ENCODE peak calls at places on chromosomes 5 and 9, in six cellular contexts. One of them, this sample, is unnamed.

GRCh38 chr9:89719202-89719601 is 114.4 kb downstream of the GADD45G start:
- DNase-seq in H1: no peak
- DNase-seq in K562: no peak
- DNase-seq in HepG2: no peak
- DNase-seq in GM12892: no peak
- DNase-seq in GM12878: no peak
- DNase-seq in this sample: no peak

GRCh38 chr9:96044401-96044800 is 168.9 kb downstream of the ERCC6L2 start:
- DNase-seq in H1: no peak
- DNase-seq in K562: no peak
- DNase-seq in HepG2: no peak
- DNase-seq in GM12892: no peak
- DNase-seq in GM12878: no peak
- DNase-seq in this sample: no peak

GRCh38 chr9:94680020-94680419 is 40.7 kb upstream of the FBP1 start:
- DNase-seq in H1: no peak
- DNase-seq in K562: no peak
- DNase-seq in HepG2: no peak
- DNase-seq in GM12892: no peak
- DNase-seq in GM12878: no peak
- DNase-seq in this sample: no peak

GRCh38 chr5:132684496-132684895 is 10.7 kb downstream of the IL4 start:
- DNase-seq in H1: no peak
- DNase-seq in K562: peak; percentile 79
- DNase-seq in HepG2: no peak
- DNase-seq in GM12892: no peak
- DNase-seq in GM12878: no peak
- DNase-seq in this sample: no peak

GRCh38 chr9:2181794-2182193 is 166.6 kb downstream of the SMARCA2 start:
- DNase-seq in H1: no peak
- DNase-seq in K562: peak; percentile 30
- DNase-seq in HepG2: no peak
- DNase-seq in GM12892: no peak
- DNase-seq in GM12878: no peak
- DNase-seq in this sample: no peak

GRCh38 chr9:117957267-117957666 is 253.1 kb downstream of the TLR4 start:
- DNase-seq in H1: no peak
- DNase-seq in K562: no peak
- DNase-seq in HepG2: no peak
- DNase-seq in GM12892: no peak
- DNase-seq in GM12878: no peak
- DNase-seq in this sample: no peak

GRCh38 chr9:17481565-17481964 is 97.3 kb upstream of the SH3GL2 start:
- DNase-seq in H1: no peak
- DNase-seq in K562: no peak
- DNase-seq in HepG2: no peak
- DNase-seq in GM12892: no peak
- DNase-seq in GM12878: no peak
- DNase-seq in this sample: no peak

GRCh38 chr9:22307013-22307711 is 139.5 kb upstream of the DMRTA1 start:
- DNase-seq in H1: no peak
- DNase-seq in K562: no peak
- DNase-seq in HepG2: peak; percentile 43
- DNase-seq in GM12892: no peak
- DNase-seq in GM12878: no peak
- DNase-seq in this sample: no peak

GRCh38 chr5:176447538-176447981 is 625 bp upstream of the FAF2 start:
- DNase-seq in H1: no peak
- DNase-seq in K562: no peak
- DNase-seq in HepG2: no peak
- DNase-seq in GM12892: no peak
- DNase-seq in GM12878: no peak
- DNase-seq in this sample: no peak

GRCh38 chr5:87303324-87303723 is 35.6 kb downstream of the RASA1 start:
- DNase-seq in H1: no peak
- DNase-seq in K562: no peak
- DNase-seq in HepG2: no peak
- DNase-seq in GM12892: no peak
- DNase-seq in GM12878: no peak
- DNase-seq in this sample: no peak

GRCh38 chr5:151092750-151093149 is 11.9 kb upstream of the TNIP1 start:
- DNase-seq in H1: no peak
- DNase-seq in K562: no peak
- DNase-seq in HepG2: no peak
- DNase-seq in GM12892: no peak
- DNase-seq in GM12878: no peak
- DNase-seq in this sample: no peak

GRCh38 chr5:172885594-172886340 is 51.7 kb downstream of the ERGIC1 start:
- DNase-seq in H1: no peak
- DNase-seq in K562: no peak
- DNase-seq in HepG2: no peak
- DNase-seq in GM12892: no peak
- DNase-seq in GM12878: no peak
- DNase-seq in this sample: no peak

GRCh38 chr5:172890659-172891058 is 56.6 kb downstream of the ERGIC1 start:
- DNase-seq in H1: no peak
- DNase-seq in K562: no peak
- DNase-seq in HepG2: no peak
- DNase-seq in GM12892: no peak
- DNase-seq in GM12878: no peak
- DNase-seq in this sample: no peak

GRCh38 chr5:172886974-172887491 is 53.0 kb downstream of the ERGIC1 start:
- DNase-seq in H1: no peak
- DNase-seq in K562: no peak
- DNase-seq in HepG2: peak; percentile 85
- DNase-seq in GM12892: no peak
- DNase-seq in GM12878: no peak
- DNase-seq in this sample: no peak

GRCh38 chr5:172886396-172886932 is 52.4 kb downstream of the ERGIC1 start:
- DNase-seq in H1: no peak
- DNase-seq in K562: no peak
- DNase-seq in HepG2: no peak
- DNase-seq in GM12892: no peak
- DNase-seq in GM12878: no peak
- DNase-seq in this sample: no peak

DNA sequence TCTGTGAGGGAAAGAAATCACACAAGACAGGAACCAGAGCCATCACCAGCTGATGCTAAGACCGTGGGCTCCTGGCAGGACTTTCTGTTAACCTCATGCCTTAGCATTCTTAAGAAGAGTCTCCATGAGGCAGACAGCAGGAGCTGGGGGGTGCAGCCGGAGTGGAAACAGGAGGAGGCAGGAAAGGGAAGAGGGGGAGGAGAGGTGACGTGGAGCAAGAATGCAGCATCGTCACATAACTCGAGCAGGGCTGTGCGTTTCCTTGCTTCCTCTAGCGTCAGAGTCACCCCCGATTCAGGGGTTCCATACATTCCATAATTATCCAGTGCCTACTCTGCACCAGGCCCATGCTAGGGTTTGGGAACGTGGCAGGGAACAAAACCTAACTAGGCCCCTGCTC is 53.7 kb downstream of the ERGIC1 start:
- DNase-seq in H1: no peak
- DNase-seq in K562: no peak
- DNase-seq in HepG2: no peak
- DNase-seq in GM12892: no peak
- DNase-seq in GM12878: no peak
- DNase-seq in this sample: no peak
- TF ChIP-seq POLR2AphosphoS5 in H1: no peak
- TF ChIP-seq POLR2AphosphoS5 in K562: no peak
- TF ChIP-seq POLR2AphosphoS5 in HepG2: no peak
- TF ChIP-seq POLR2AphosphoS5 in GM12892: no peak
- TF ChIP-seq POLR2AphosphoS5 in GM12878: no peak
- TF ChIP-seq POLR2AphosphoS5 in this sample: no peak

GRCh38 chr5:122751293-122751753 is 23.6 kb upstream of the SNX2 start:
- DNase-seq in H1: no peak
- DNase-seq in K562: no peak
- DNase-seq in HepG2: no peak
- DNase-seq in GM12892: no peak
- DNase-seq in GM12878: no peak
- DNase-seq in this sample: no peak
- TF ChIP-seq TAF1 in H1: no peak
- TF ChIP-seq TAF1 in K562: no peak
- TF ChIP-seq TAF1 in HepG2: no peak
- TF ChIP-seq TAF1 in GM12892: no peak
- TF ChIP-seq TAF1 in GM12878: no peak
- TF ChIP-seq TAF1 in this sample: no peak

DNA sequence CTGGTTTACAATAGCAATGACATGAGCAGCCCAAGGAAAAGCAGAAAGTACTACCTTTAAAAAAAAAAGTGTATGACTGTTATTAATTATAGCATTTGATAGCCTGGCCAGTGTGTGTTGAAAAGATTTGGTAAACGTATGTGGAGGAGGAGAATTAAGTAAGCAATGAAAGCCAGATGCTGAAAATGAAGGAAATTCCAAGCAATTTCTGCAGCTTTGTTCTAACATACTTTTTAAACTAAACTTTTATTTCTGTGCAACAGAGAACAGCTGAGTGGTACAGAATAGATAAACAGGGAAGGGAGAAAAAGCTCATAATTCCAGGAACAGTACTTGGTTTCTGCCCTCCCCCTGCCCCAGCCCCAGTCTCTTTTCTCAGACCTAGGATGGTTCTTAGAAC is 252.6 kb downstream of the ADAMTSL1 start:
- DNase-seq in H1: no peak
- DNase-seq in K562: no peak
- DNase-seq in HepG2: no peak
- DNase-seq in GM12892: no peak
- DNase-seq in GM12878: no peak
- DNase-seq in this sample: no peak
- TF ChIP-seq POLR2A in H1: no peak
- TF ChIP-seq POLR2A in K562: no peak
- TF ChIP-seq POLR2A in HepG2: no peak
- TF ChIP-seq POLR2A in GM12892: no peak
- TF ChIP-seq POLR2A in GM12878: no peak
- TF ChIP-seq POLR2A in this sample: no peak

GRCh38 chr9:121824651-121825480 is 173.4 kb downstream of the DAB2IP start:
- DNase-seq in H1: no peak
- DNase-seq in K562: peak; percentile 16
- DNase-seq in HepG2: peak; percentile 10
- DNase-seq in GM12892: no peak
- DNase-seq in GM12878: no peak
- DNase-seq in this sample: no peak

GRCh38 chr9:121820286-121821005 is 169.0 kb downstream of the DAB2IP start:
- DNase-seq in H1: no peak
- DNase-seq in K562: no peak
- DNase-seq in HepG2: no peak
- DNase-seq in GM12892: no peak
- DNase-seq in GM12878: no peak
- DNase-seq in this sample: no peak

GRCh38 chr9:121821326-121821725 is 169.9 kb downstream of the DAB2IP start:
- DNase-seq in H1: no peak
- DNase-seq in K562: no peak
- DNase-seq in HepG2: no peak
- DNase-seq in GM12892: no peak
- DNase-seq in GM12878: no peak
- DNase-seq in this sample: no peak

GRCh38 chr9:121823451-121824169 is 172.2 kb downstream of the DAB2IP start:
- DNase-seq in H1: no peak
- DNase-seq in K562: no peak
- DNase-seq in HepG2: no peak
- DNase-seq in GM12892: no peak
- DNase-seq in GM12878: no peak
- DNase-seq in this sample: no peak

GRCh38 chr9:121822093-121823085 is 171.0 kb downstream of the DAB2IP start:
- DNase-seq in H1: no peak
- DNase-seq in K562: no peak
- DNase-seq in HepG2: no peak
- DNase-seq in GM12892: no peak
- DNase-seq in GM12878: no peak
- DNase-seq in this sample: no peak
- TF ChIP-seq POLR2AphosphoS5 in H1: no peak
- TF ChIP-seq POLR2AphosphoS5 in K562: no peak
- TF ChIP-seq POLR2AphosphoS5 in HepG2: no peak
- TF ChIP-seq POLR2AphosphoS5 in GM12892: no peak
- TF ChIP-seq POLR2AphosphoS5 in GM12878: no peak
- TF ChIP-seq POLR2AphosphoS5 in this sample: no peak

GRCh38 chr5:83955916-83956315 is 235.3 kb upstream of the HAPLN1 start:
- DNase-seq in H1: no peak
- DNase-seq in K562: no peak
- DNase-seq in HepG2: no peak
- DNase-seq in GM12892: no peak
- DNase-seq in GM12878: no peak
- DNase-seq in this sample: no peak

GRCh38 chr5:83956386-83956785 is 235.7 kb upstream of the HAPLN1 start:
- DNase-seq in H1: no peak
- DNase-seq in K562: no peak
- DNase-seq in HepG2: no peak
- DNase-seq in GM12892: no peak
- DNase-seq in GM12878: no peak
- DNase-seq in this sample: no peak

GRCh38 chr5:83957188-83957587 is 236.5 kb upstream of the HAPLN1 start:
- DNase-seq in H1: no peak
- DNase-seq in K562: no peak
- DNase-seq in HepG2: no peak
- DNase-seq in GM12892: no peak
- DNase-seq in GM12878: no peak
- DNase-seq in this sample: no peak
- TF ChIP-seq TAF1 in H1: no peak
- TF ChIP-seq TAF1 in K562: no peak
- TF ChIP-seq TAF1 in HepG2: no peak
- TF ChIP-seq TAF1 in GM12892: no peak
- TF ChIP-seq TAF1 in GM12878: no peak
- TF ChIP-seq TAF1 in this sample: no peak

GRCh38 chr9:11713077-11713476 is 980.1 kb upstream of the TYRP1 start:
- DNase-seq in H1: no peak
- DNase-seq in K562: no peak
- DNase-seq in HepG2: no peak
- DNase-seq in GM12892: no peak
- DNase-seq in GM12878: no peak
- DNase-seq in this sample: no peak
- TF ChIP-seq POLR2A in H1: no peak
- TF ChIP-seq POLR2A in K562: no peak
- TF ChIP-seq POLR2A in HepG2: no peak
- TF ChIP-seq POLR2A in GM12892: no peak
- TF ChIP-seq POLR2A in GM12878: no peak
- TF ChIP-seq POLR2A in this sample: no peak

DNA sequence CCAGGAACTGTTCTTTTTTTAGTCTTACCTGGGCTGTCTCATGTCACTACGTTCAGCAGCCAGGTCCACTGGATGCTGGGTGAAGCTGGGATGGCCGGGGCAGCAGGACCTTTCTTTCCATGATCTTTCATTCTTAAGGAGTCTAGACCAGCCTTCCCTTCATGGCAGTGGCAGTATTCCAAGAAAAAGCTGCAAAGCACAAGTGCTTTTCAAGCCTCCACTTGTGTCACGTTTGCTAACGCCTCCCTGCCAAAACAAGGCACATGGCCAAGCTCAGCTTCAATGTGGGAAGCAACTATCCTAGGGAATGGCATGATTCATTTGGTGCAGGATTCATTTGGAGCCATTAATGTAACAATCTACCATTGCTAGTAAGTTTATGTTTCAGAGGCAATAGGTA is 94.8 kb downstream of the RCL1 start:
- DNase-seq in H1: no peak
- DNase-seq in K562: no peak
- DNase-seq in HepG2: no peak
- DNase-seq in GM12892: no peak
- DNase-seq in GM12878: no peak
- DNase-seq in this sample: no peak
- TF ChIP-seq POLR2AphosphoS5 in H1: no peak
- TF ChIP-seq POLR2AphosphoS5 in K562: no peak
- TF ChIP-seq POLR2AphosphoS5 in HepG2: no peak
- TF ChIP-seq POLR2AphosphoS5 in GM12892: no peak
- TF ChIP-seq POLR2AphosphoS5 in GM12878: no peak
- TF ChIP-seq POLR2AphosphoS5 in this sample: no peak

This sample was measured in GM12891.